ENCODE peak calls at places on chromosomes 7 and 10, in ten cellular contexts. L, N, J, O, Q, V, U, A, D and H are unnamed samples.

GRCh38 chr7:23494009-23494408 is 23.7 kb upstream of the IGF2BP3 start:
- DNase-seq in L (no peak), N (no peak), J (no peak), O (no peak), Q (no peak), V (no peak), U (no peak), A (no peak), D (no peak), H (no peak)

GRCh38 chr7:100949227-100949930 is at the start of gene MUC3A:
- DNase-seq in L (no peak), N (no peak), J (no peak), O (no peak), Q (no peak), V (no peak), U (no peak), A (no peak), D (no peak), H (no peak)

GRCh38 chr10:69407621-69408301 is 9.0 kb downstream of the TACR2 start:
- DNase-seq in L (no peak), N (no peak), J (no peak), O (peak; percentile 61), Q (no peak), V (peak; percentile 68), U (no peak), A (no peak), D (no peak), H (peak; percentile 49)

GRCh38 chr10:117441812-117442443 is 66.7 kb upstream of the PDZD8 start:
- DNase-seq in L (no peak), N (no peak), J (no peak), O (peak; percentile 2), Q (no peak), V (peak; percentile 45), U (peak; percentile 91), A (no peak), D (no peak), H (peak; percentile 26)

GRCh38 chr7:138892016-138892630 is 89.1 kb downstream of the KIAA1549 start:
- DNase-seq in L (no peak), N (no peak), J (no peak), O (no peak), Q (no peak), V (no peak), U (no peak), A (no peak), D (no peak), H (no peak)

GRCh38 chr10:84348431-84348830 is 20.0 kb downstream of the CCSER2 start:
- DNase-seq in L (no peak), N (peak; percentile 35), J (no peak), O (no peak), Q (no peak), V (no peak), U (no peak), A (peak; percentile 83), D (no peak), H (no peak)

GRCh38 chr7:148964510-148965267 is 63.6 kb downstream of the PDIA4 start:
- DNase-seq in L (no peak), N (no peak), J (no peak), O (peak; percentile 35), Q (no peak), V (peak; percentile 60), U (no peak), A (no peak), D (no peak), H (no peak)

GRCh38 chr7:105015631-105015965 is 1.6 kb downstream of the KMT2E start:
- DNase-seq in L (no peak), N (peak; percentile 48), J (no peak), O (peak; percentile 47), Q (no peak), V (no peak), U (no peak), A (peak; percentile 41), D (peak; percentile 78), H (peak; percentile 44)

GRCh38 chr10:120336910-120337540 is 120.0 kb upstream of the PLPP4 start:
- DNase-seq in L (peak; percentile 49), N (peak; percentile 38), J (no peak), O (peak; percentile 49), Q (peak; percentile 15), V (peak; percentile 49), U (no peak), A (peak; percentile 11), D (peak; percentile 80), H (peak; percentile 62)

GRCh38 chr10:70558871-70559810 is 43.4 kb downstream of the PRF1 start:
- DNase-seq in L (peak; percentile 68), N (peak; percentile 53), J (no peak), O (peak; percentile 72), Q (no peak), V (peak; percentile 48), U (no peak), A (peak; percentile 34), D (peak; percentile 90), H (peak; percentile 60)
- H3K4me3 ChIP-seq in L (no peak overlapping the region), N (peak overlapping the region; percentile 15), J (peak overlapping the region; percentile 45), O (no peak overlapping the region), Q (peak overlapping the region; percentile 34), V (no peak overlapping the region), U (no peak overlapping the region), A (no peak overlapping the region), D (no peak overlapping the region), H (peak overlapping the region; percentile 20)

DNA sequence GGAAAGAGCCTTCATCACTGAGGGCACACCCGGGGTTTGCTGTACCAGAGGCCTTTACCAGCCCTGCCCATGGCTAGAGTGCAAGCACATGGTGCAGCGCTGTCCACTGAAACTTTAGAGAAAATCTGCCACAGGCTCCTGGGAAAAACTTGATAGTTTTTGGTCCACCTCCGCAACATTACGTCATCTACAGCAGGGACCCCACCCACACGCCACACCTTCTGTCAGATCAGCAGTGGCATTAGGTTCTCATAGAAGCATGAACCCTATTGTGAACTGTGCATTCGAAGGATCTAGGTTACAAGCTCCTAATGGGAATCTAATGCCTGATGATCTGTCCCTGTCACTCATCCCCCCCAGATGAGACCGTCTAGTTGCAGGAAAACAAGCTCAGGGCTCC is 2.5 kb upstream of the ODAD2 start:
- DNase-seq in L (no peak), N (no peak), J (no peak), O (no peak), Q (no peak), V (no peak), U (no peak), A (no peak), D (no peak), H (no peak)
- TF ChIP-seq CTCF in L (no peak), N (no peak), J (no peak), O (no peak), Q (no peak), V (no peak), U (no peak), A (no peak), D (no peak), H (no peak)

DNA sequence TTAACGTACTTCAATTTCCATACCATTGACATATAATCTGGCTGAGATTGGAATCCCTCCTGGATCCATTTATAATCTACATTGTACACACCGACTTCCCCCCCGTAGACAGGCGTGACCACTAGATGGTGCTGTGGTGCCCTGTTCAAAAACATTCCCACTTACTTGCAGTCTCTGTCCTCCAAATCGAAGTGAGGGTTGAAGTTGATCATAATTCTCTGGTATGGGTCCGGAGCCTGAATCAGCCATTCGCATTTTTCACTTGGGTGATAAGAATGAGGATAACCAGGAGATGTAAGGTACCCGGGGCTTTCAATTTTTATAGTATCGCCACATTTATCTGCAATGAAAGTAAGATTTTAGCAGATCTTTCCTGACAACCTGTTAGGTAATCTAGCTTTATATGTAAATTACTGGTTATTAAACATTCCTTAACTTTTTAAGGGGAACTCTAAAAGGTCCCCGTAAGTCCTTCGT is 3.9 kb downstream of the NRP1 start:
- DNase-seq in L (peak; percentile 77), N (peak; percentile 88), J (peak; percentile 83), O (peak; percentile 67), Q (peak; percentile 24), V (peak; percentile 87), U (no peak), A (peak; percentile 90), D (peak; percentile 91), H (peak; percentile 78)
- H3K4me3 ChIP-seq in L (peak overlapping the region; percentile 79), N (peak overlapping the region; percentile 89), J (peak overlapping the region; percentile 77), O (no peak overlapping the region), Q (no peak overlapping the region), V (peak overlapping the region; percentile 85), U (peak overlapping the region; percentile 95), A (peak overlapping the region; percentile 85), D (no peak overlapping the region), H (no peak overlapping the region)

DNA sequence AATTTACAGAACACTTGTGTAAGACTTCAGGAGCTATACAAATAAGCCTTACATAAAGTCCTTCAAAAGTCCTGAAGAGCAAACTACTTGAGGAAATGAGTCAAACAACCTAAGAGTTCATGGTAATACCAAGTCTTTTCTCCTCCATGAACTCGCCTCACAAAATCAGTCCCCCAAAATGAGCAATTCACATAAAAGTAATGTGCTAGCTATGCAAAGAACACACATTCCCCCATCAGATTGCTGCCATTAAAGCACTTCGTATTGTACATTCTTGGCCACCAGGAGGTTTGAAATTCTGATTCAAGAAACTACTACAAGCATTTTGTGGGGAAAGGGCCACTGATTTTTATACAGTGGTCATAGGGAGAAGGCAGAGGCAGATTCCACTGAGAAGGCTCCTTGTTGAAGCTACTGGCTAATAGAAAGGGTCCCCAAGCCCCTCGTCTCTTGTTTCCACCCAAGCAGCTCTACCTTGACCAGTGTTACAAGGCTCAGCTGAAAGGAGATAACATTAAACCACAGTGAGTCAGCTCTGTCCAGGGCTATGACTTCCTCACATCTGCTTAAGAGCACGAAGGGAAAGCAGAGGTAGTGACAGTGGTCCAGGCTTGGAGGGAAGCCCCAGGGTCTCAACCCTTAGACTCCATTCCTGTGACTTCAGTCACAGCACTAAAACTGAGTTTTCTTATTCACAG is 115.2 kb upstream of the CDK1 start:
- DNase-seq in L (no peak), N (peak; percentile 84), J (no peak), O (no peak), Q (no peak), V (no peak), U (no peak), A (peak; percentile 47), D (no peak), H (no peak)
- TF ChIP-seq CTCF in L (no peak), N (peak; percentile 42), J (no peak), O (no peak), Q (no peak), V (no peak), U (no peak), A (no peak), D (no peak), H (no peak)

DNA sequence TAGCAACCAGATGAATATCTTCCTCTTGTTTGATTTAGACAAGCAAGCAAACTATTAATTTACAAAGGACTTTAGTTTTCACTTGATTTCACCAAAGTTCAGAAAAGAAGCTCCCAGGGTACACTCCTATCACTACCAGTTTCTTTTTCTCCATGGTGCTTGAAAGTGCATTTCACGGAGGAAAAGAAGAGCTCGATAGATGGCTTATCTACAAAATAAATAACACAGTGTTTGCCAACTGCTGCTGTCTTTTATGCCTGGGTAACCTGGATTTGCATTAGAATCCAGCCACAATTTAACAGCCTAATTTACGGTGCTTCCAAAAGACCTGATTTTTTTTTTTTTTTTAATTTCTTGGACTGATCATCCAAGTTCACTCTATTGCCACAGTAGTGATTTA is 275.7 kb downstream of the GPR37 start:
- DNase-seq in L (no peak), N (no peak), J (no peak), O (no peak), Q (no peak), V (peak; percentile 23), U (no peak), A (no peak), D (no peak), H (no peak)
- H3K4me3 ChIP-seq in L (no peak overlapping the region), N (no peak overlapping the region), J (no peak overlapping the region), O (no peak overlapping the region), Q (no peak overlapping the region), V (peak overlapping the region; percentile 18), U (no peak overlapping the region), A (no peak overlapping the region), D (no peak overlapping the region), H (no peak overlapping the region)